ENCODE peak calls at places on chromosomes 7 and 10, in ten cellular contexts. A is neural crest cell, D is AG09309, X is HCEC 1CT, O is transverse colon, F is C1 segment of cervical spinal cord, Q is GM04503, N is KG1, J is foreskin fibroblast, W is coronary artery. U is an unnamed sample.

GRCh38 chr10:113175176-113175575 is 225.1 kb downstream of the TCF7L2 start:
- DNase-seq in N (no peak), O (no peak), A (no peak), F (no peak), W (no peak), X (no peak), Q (no peak), J (no peak), D (no peak), U (no peak)

GRCh38 chr10:60267802-60268201 is 121.9 kb downstream of the ANK3 start:
- DNase-seq in D (no peak), Q (no peak), A (no peak), N (no peak), J (no peak), W (no peak), X (no peak), F (no peak), O (no peak), U (no peak)

GRCh38 chr7:70494225-70494877 is 637.6 kb upstream of the GALNT17 start:
- DNase-seq in A (no peak), N (no peak), D (no peak), O (no peak), X (no peak), F (no peak), J (no peak), W (no peak), Q (no peak), U (no peak)

GRCh38 chr10:17768506-17768905 is 16.5 kb downstream of the TMEM236 start:
- DNase-seq in O (no peak), Q (no peak), A (no peak), X (no peak), J (no peak), W (no peak), D (no peak), N (no peak), F (no peak), U (no peak)

GRCh38 chr10:5663692-5664427 is 2.5 kb downstream of the ASB13 start:
- DNase-seq in X (no peak), O (no peak), F (no peak), D (no peak), W (no peak), J (no peak), N (no peak), A (no peak), Q (no peak), U (no peak)

GRCh38 chr10:6721480-6721879 is 141.4 kb upstream of the PRKCQ start:
- DNase-seq in O (peak; percentile 29), X (peak; percentile 98), J (peak; percentile 98), W (no peak), F (no peak), D (peak; percentile 95), N (no peak), A (no peak), Q (peak; percentile 95), U (peak; percentile 98)

GRCh38 chr10:105549731-105550130 is 908.6 kb downstream of the SORCS3 start:
- DNase-seq in O (no peak), N (no peak), W (no peak), F (no peak), X (no peak), J (no peak), A (no peak), Q (no peak), D (no peak), U (no peak)

GRCh38 chr10:88058750-88059149 is 195.3 kb downstream of the PTEN start:
- DNase-seq in F (no peak), O (no peak), W (no peak), Q (no peak), A (no peak), X (no peak), J (no peak), D (no peak), N (no peak), U (no peak)

GRCh38 chr10:88946200-88946599 is 6.4 kb downstream of the ACTA2 start:
- DNase-seq in D (no peak), W (no peak), Q (no peak), N (no peak), A (no peak), O (no peak), X (no peak), J (no peak), F (no peak), U (no peak)

GRCh38 chr7:130960208-130960988 is 226.4 kb upstream of the KLF14 start:
- DNase-seq in D (peak; percentile 97), F (no peak), A (no peak), W (no peak), J (peak; percentile 95), N (peak; percentile 10), Q (peak; percentile 97), O (no peak), X (peak; percentile 100), U (peak; percentile 97)

GRCh38 chr7:44293561-44294324 is 31.7 kb downstream of the CAMK2B start:
- DNase-seq in D (no peak), J (no peak), F (no peak), N (no peak), A (no peak), O (peak; percentile 1), W (peak; percentile 31), X (no peak), Q (no peak), U (no peak)

GRCh38 chr7:76372984-76373833 is 14.4 kb upstream of the YWHAG start:
- DNase-seq in A (no peak), Q (no peak), X (peak; percentile 52), N (no peak), F (no peak), D (no peak), J (no peak), W (no peak), O (no peak), U (peak; percentile 86)

GRCh38 chr10:97277551-97277950 is 14.9 kb downstream of the ARHGAP19 start:
- DNase-seq in F (no peak), W (no peak), A (no peak), Q (no peak), D (no peak), J (no peak), N (no peak), O (no peak), X (no peak), U (no peak)

GRCh38 chr10:70331486-70332268 is 47.9 kb upstream of the NPFFR1 start:
- DNase-seq in Q (peak; percentile 67), F (no peak), A (no peak), W (no peak), D (peak; percentile 80), N (peak; percentile 80), J (peak; percentile 93), O (peak; percentile 32), X (peak; percentile 94), U (peak; percentile 96)

GRCh38 chr7:158255156-158255555 is 332.5 kb downstream of the PTPRN2 start:
- DNase-seq in Q (no peak), D (no peak), O (no peak), W (no peak), N (no peak), J (no peak), F (no peak), A (no peak), X (no peak), U (no peak)

GRCh38 chr7:35257251-35258124 is 3.6 kb upstream of the TBX20 start:
- DNase-seq in N (no peak), O (no peak), X (no peak), F (no peak), A (peak; percentile 17), J (no peak), W (no peak), D (no peak), Q (no peak), U (peak; percentile 56)

GRCh38 chr7:105723582-105723981 is 142.3 kb upstream of the EFCAB10 start:
- DNase-seq in X (no peak), O (no peak), W (no peak), N (no peak), J (no peak), D (no peak), F (peak; percentile 36), A (peak; percentile 36), Q (no peak), U (no peak)

GRCh38 chr10:97861351-97861750 is 11.7 kb downstream of the GOLGA7B start:
- DNase-seq in D (peak; percentile 55), W (no peak), O (no peak), N (no peak), A (no peak), X (peak; percentile 69), Q (peak; percentile 27), J (peak; percentile 75), F (no peak), U (peak; percentile 39)

U was measured in cardiac fibroblast.